ENCODE peak calls at places on chromosome 21, in four cellular contexts. One of them, this sample, is unnamed.

GRCh38 chr21:22711636-22712035 is 1713.4 kb downstream of the NCAM2 start:
- DNase-seq in HepG2: no peak
- DNase-seq in HEK293T: no peak
- DNase-seq in K562: no peak
- DNase-seq in this sample: no peak

GRCh38 chr21:14545906-14546480 is at the start of gene SAMSN1:
- DNase-seq in HepG2: no peak
- DNase-seq in HEK293T: no peak
- DNase-seq in K562: peak
- DNase-seq in this sample: no peak

GRCh38 chr21:42012344-42012743 is 2.2 kb upstream of the ZBTB21 start:
- DNase-seq in HepG2: no peak
- DNase-seq in HEK293T: no peak
- DNase-seq in K562: no peak
- DNase-seq in this sample: no peak

GRCh38 chr21:15001773-15002647 is 62.8 kb downstream of the NRIP1 start:
- DNase-seq in HepG2: no peak
- DNase-seq in HEK293T: no peak
- DNase-seq in K562: no peak
- DNase-seq in this sample: no peak

GRCh38 chr21:34845521-34846213 is 176.9 kb downstream of the CLIC6 start:
- DNase-seq in HepG2: no peak
- DNase-seq in HEK293T: no peak
- DNase-seq in K562: no peak
- DNase-seq in this sample: no peak

GRCh38 chr21:45011911-45012660 is 62.3 kb upstream of the ADARB1 start:
- DNase-seq in HepG2: peak
- DNase-seq in HEK293T: no peak
- DNase-seq in K562: no peak
- DNase-seq in this sample: peak

GRCh38 chr21:37368536-37369279 is 2.1 kb downstream of the DYRK1A start:
- DNase-seq in HepG2: no peak
- DNase-seq in HEK293T: no peak
- DNase-seq in K562: peak
- DNase-seq in this sample: no peak

GRCh38 chr21:16418663-16419062 is 688.9 kb downstream of the USP25 start:
- DNase-seq in HepG2: no peak
- DNase-seq in HEK293T: no peak
- DNase-seq in K562: no peak
- DNase-seq in this sample: no peak

GRCh38 chr21:45334591-45335081 is 46.9 kb upstream of the POFUT2 start:
- DNase-seq in HepG2: no peak
- DNase-seq in HEK293T: no peak
- DNase-seq in K562: no peak
- DNase-seq in this sample: no peak

GRCh38 chr21:15894596-15894995 is 164.8 kb downstream of the USP25 start:
- DNase-seq in HepG2: no peak
- DNase-seq in HEK293T: no peak
- DNase-seq in K562: no peak
- DNase-seq in this sample: no peak

GRCh38 chr21:21103692-21104091 is 105.5 kb downstream of the NCAM2 start:
- DNase-seq in HepG2: no peak
- DNase-seq in HEK293T: no peak
- DNase-seq in K562: no peak
- DNase-seq in this sample: no peak

GRCh38 chr21:15514073-15514946 is 215.5 kb upstream of the USP25 start:
- DNase-seq in HepG2: peak
- DNase-seq in HEK293T: no peak
- DNase-seq in K562: no peak
- DNase-seq in this sample: no peak

GRCh38 chr21:46667191-46667734 is 31.8 kb downstream of the PRMT2 start:
- DNase-seq in HepG2: peak
- DNase-seq in HEK293T: no peak
- DNase-seq in K562: no peak
- DNase-seq in this sample: peak

GRCh38 chr21:33917421-33917820 is 1.8 kb upstream of the ATP5PO start:
- DNase-seq in HepG2: no peak
- DNase-seq in HEK293T: no peak
- DNase-seq in K562: no peak
- DNase-seq in this sample: no peak

GRCh38 chr21:43911015-43911934 is 46.3 kb downstream of the AGPAT3 start:
- DNase-seq in HepG2: peak
- DNase-seq in HEK293T: no peak
- DNase-seq in K562: no peak
- DNase-seq in this sample: no peak
- TF ChIP-seq ELF4 in HepG2: no peak
- TF ChIP-seq ELF4 in HEK293T: no peak
- TF ChIP-seq ELF4 in K562: no peak
- TF ChIP-seq ELF4 in this sample: no peak

DNA sequence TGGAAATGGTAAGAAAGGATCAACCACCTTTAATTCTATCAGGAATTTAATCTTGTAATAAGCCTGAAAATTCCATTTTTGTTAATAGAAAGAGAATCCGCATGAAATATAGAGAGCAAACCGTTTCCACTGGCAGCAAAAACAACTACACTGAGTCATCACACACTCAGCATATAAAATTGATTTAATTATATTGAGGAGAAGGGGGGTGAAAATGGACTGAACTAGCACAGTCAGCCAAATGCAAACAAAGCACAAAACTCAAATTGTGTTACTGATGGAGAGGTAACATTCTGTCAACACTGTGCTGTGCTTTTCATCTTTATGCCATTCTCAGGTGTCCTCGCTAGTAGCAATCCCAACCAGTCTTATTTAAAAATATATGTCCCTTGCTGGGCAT is 1583.9 kb downstream of the MRPL39 start:
- DNase-seq in HepG2: no peak
- DNase-seq in HEK293T: no peak
- DNase-seq in K562: no peak
- DNase-seq in this sample: no peak
- TF ChIP-seq ELF4 in HepG2: no peak
- TF ChIP-seq ELF4 in HEK293T: no peak
- TF ChIP-seq ELF4 in K562: no peak
- TF ChIP-seq ELF4 in this sample: no peak

GRCh38 chr21:28669978-28670377 is 322.7 kb downstream of the LTN1 start:
- DNase-seq in HepG2: no peak
- DNase-seq in HEK293T: no peak
- DNase-seq in K562: no peak
- DNase-seq in this sample: no peak

GRCh38 chr21:28671549-28672195 is 321.0 kb downstream of the LTN1 start:
- DNase-seq in HepG2: no peak
- DNase-seq in HEK293T: no peak
- DNase-seq in K562: no peak
- DNase-seq in this sample: no peak

GRCh38 chr21:28674807-28675206 is 317.9 kb downstream of the LTN1 start:
- DNase-seq in HepG2: no peak
- DNase-seq in HEK293T: no peak
- DNase-seq in K562: no peak
- DNase-seq in this sample: no peak

DNA sequence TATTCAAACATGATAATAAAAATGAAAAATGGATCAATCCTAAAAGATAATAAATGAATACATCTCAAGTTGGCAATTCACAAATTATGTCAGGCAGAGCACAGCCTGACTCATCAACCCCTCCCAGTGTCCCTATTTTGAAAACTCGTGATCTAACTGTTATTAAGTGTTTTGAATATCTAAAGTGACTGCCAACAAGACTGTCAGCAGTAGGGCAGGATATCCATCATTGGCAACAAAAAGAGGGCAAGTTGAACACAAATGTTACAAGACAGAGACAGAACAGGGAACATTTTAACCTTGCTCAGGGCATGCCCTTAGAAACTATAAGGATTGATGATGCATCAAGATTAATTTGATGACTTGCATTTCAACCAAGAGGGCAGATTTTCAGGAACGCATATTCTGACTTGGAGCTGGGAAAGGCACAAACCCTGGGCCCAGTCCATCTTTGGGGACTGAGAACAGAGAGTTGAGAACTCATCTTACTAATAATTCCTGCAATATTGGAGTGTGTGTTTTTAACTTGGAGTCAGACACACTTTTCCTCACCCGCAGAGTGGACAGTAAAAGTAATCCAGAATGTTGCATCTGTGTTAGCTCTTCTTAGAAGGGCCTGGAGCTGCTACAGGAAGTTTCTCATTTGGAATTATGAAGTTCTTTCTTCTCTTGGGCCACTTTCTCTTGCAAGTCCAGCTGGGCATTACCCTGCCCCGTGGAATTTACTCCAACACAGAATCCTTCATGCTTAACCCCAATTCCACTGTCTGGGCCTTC is 317.2 kb downstream of the LTN1 start:
- DNase-seq in HepG2: no peak
- DNase-seq in HEK293T: no peak
- DNase-seq in K562: no peak
- DNase-seq in this sample: no peak
- TF ChIP-seq ELF4 in HepG2: no peak
- TF ChIP-seq ELF4 in HEK293T: no peak
- TF ChIP-seq ELF4 in K562: no peak
- TF ChIP-seq ELF4 in this sample: no peak

GRCh38 chr21:23968722-23969647 is 1638.3 kb downstream of the MRPL39 start:
- DNase-seq in HepG2: no peak
- DNase-seq in HEK293T: peak
- DNase-seq in K562: peak
- DNase-seq in this sample: peak
- TF ChIP-seq ELF4 in HepG2: no peak
- TF ChIP-seq ELF4 in HEK293T: no peak
- TF ChIP-seq ELF4 in K562: no peak
- TF ChIP-seq ELF4 in this sample: no peak

GRCh38 chr21:38986460-38987395 is 181.0 kb downstream of the ETS2 start:
- DNase-seq in HepG2: peak
- DNase-seq in HEK293T: no peak
- DNase-seq in K562: peak
- DNase-seq in this sample: no peak

GRCh38 chr21:38984982-38985422 is 179.3 kb downstream of the ETS2 start:
- DNase-seq in HepG2: no peak
- DNase-seq in HEK293T: no peak
- DNase-seq in K562: no peak
- DNase-seq in this sample: no peak

GRCh38 chr21:38984568-38984967 is 178.8 kb downstream of the ETS2 start:
- DNase-seq in HepG2: no peak
- DNase-seq in HEK293T: no peak
- DNase-seq in K562: no peak
- DNase-seq in this sample: no peak

GRCh38 chr21:38987551-38988210 is 182.0 kb downstream of the ETS2 start:
- DNase-seq in HepG2: no peak
- DNase-seq in HEK293T: no peak
- DNase-seq in K562: no peak
- DNase-seq in this sample: no peak

DNA sequence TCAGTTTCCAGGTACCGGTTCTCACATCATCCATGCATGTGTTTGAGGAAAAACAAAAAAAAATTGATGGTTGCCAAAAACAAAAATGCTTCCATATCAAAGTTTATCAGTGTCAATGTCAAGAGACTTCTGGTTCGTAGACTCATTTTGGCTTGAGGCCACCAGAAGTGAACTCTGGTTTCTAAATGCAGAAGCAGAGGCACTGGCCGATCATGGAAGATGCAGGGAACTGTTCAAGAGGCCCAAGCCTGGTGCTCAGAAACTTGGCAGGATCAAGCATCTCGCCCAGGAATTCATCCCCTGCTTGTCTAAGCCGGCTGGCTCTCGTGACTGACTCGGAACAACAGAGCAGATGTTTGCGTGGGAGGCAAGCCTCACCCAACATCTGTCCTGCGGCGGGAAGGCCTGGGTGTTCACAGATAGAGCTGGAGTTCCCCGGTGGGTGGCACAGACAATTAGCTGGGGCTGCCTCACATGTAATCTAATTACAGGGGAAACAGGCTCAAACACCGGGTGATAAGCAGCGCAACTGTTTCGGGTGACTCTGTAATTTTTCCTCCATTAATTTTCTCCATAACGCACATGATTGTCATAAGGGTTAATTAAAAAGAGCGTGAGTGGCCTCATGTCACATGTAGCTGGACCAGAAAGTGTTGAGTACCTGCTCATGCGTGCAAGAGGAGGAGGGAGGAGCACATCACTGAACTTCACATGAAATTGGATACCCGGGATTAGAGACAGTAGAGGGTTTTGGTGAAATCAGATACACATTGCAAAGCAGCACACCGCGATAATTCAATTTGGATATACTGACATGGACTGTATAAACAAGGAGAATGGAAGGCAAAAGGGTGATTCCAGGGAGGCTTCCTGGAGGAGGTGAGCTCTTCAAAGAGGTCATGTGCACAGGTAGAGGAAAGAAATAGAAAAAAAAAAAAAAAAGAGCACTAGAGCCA is 180.0 kb downstream of the ETS2 start:
- DNase-seq in HepG2: no peak
- DNase-seq in HEK293T: peak
- DNase-seq in K562: peak
- DNase-seq in this sample: no peak
- TF ChIP-seq ELF4 in HepG2: no peak
- TF ChIP-seq ELF4 in HEK293T: no peak
- TF ChIP-seq ELF4 in K562: peak
- TF ChIP-seq ELF4 in this sample: no peak

GRCh38 chr21:32624726-32625125 is 12.5 kb upstream of the CFAP298 start:
- DNase-seq in HepG2: no peak
- DNase-seq in HEK293T: no peak
- DNase-seq in K562: peak
- DNase-seq in this sample: no peak
- TF ChIP-seq ELF4 in HepG2: no peak
- TF ChIP-seq ELF4 in HEK293T: no peak
- TF ChIP-seq ELF4 in K562: no peak
- TF ChIP-seq ELF4 in this sample: no peak

GRCh38 chr21:17461014-17461413 is 51.8 kb upstream of the CXADR start:
- DNase-seq in HepG2: no peak
- DNase-seq in HEK293T: no peak
- DNase-seq in K562: no peak
- DNase-seq in this sample: no peak
- TF ChIP-seq ELF4 in HepG2: no peak
- TF ChIP-seq ELF4 in HEK293T: no peak
- TF ChIP-seq ELF4 in K562: no peak
- TF ChIP-seq ELF4 in this sample: no peak